ENCODE peak calls at places on chromosomes 3 and 15, in eight cellular contexts. K, C, N, W, Y, D, J and H are unnamed samples.

GRCh38 chr15:25247418-25248030 is 191.3 kb downstream of the UBE3A start:
- DNase-seq in W (peak; percentile 3), C (no peak), K (no peak), Y (no peak), J (no peak), D (no peak), N (no peak), H (no peak)

GRCh38 chr3:195260286-195260905 is 10.6 kb downstream of the XXYLT1 start:
- DNase-seq in Y (peak; percentile 43), C (peak; percentile 55), N (no peak), W (no peak), D (peak; percentile 71), K (peak; percentile 84), J (peak; percentile 41), H (no peak)

GRCh38 chr15:48940508-48940907 is 23.2 kb downstream of the SHC4 start:
- DNase-seq in W (no peak), D (no peak), C (no peak), N (peak; percentile 97), Y (peak; percentile 86), J (no peak), K (no peak), H (no peak)

GRCh38 chr15:87089551-87089950 is 1009.9 kb downstream of the AGBL1 start:
- DNase-seq in W (no peak), C (no peak), N (peak; percentile 9), J (no peak), Y (peak; percentile 62), K (no peak), D (no peak), H (no peak)

GRCh38 chr3:53196575-53197407 is 35.8 kb downstream of the PRKCD start:
- DNase-seq in D (no peak), K (peak; percentile 81), W (no peak), C (no peak), N (no peak), J (no peak), Y (peak; percentile 33), H (no peak)

GRCh38 chr15:74349241-74349766 is 18.1 kb downstream of the CYP11A1 start:
- DNase-seq in N (peak; percentile 5), C (no peak), Y (no peak), K (no peak), D (no peak), J (no peak), W (no peak), H (peak; percentile 0)

GRCh38 chr15:67115567-67115966 is 50.2 kb downstream of the SMAD3 start:
- DNase-seq in N (no peak), D (no peak), K (no peak), Y (no peak), J (no peak), C (no peak), W (no peak), H (no peak)

GRCh38 chr3:79414821-79415220 is 353.0 kb downstream of the ROBO1 start:
- DNase-seq in W (peak; percentile 45), K (no peak), J (no peak), Y (peak; percentile 16), C (no peak), N (peak; percentile 41), D (peak; percentile 25), H (no peak)

GRCh38 chr3:30502051-30502741 is 104.2 kb upstream of the TGFBR2 start:
- DNase-seq in D (no peak), W (no peak), J (no peak), C (no peak), Y (peak; percentile 33), K (no peak), N (peak; percentile 75), H (no peak)

GRCh38 chr3:39127296-39127906 is 19.9 kb downstream of the TTC21A start:
- DNase-seq in C (no peak), J (no peak), N (no peak), D (no peak), W (no peak), K (no peak), Y (no peak), H (no peak)

GRCh38 chr3:42495393-42495792 is 7.0 kb upstream of the VIPR1 start:
- DNase-seq in N (no peak), D (no peak), K (no peak), J (no peak), W (no peak), Y (no peak), C (no peak), H (no peak)

GRCh38 chr15:64574220-64574994 is 114.0 kb downstream of the ZNF609 start:
- DNase-seq in K (no peak), C (no peak), J (no peak), Y (peak; percentile 24), N (peak; percentile 83), D (no peak), W (no peak), H (no peak)

GRCh38 chr3:31008986-31009385 is 114.5 kb upstream of the GADL1 start:
- DNase-seq in N (peak; percentile 91), K (peak; percentile 6), J (no peak), C (no peak), W (no peak), D (no peak), Y (peak; percentile 82), H (no peak)

GRCh38 chr3:40476478-40477470 is at the start of gene ZNF619:
- DNase-seq in N (peak; percentile 71), Y (peak; percentile 75), J (peak; percentile 71), W (peak; percentile 77), C (peak; percentile 70), K (peak; percentile 82), D (peak; percentile 82), H (peak; percentile 84)

GRCh38 chr3:141052570-141053069 is 1.5 kb downstream of the SPSB4 start:
- DNase-seq in J (no peak), K (peak; percentile 71), C (no peak), N (no peak), D (peak; percentile 68), W (peak; percentile 44), Y (no peak), H (peak; percentile 33)

GRCh38 chr3:66415867-66416428 is 84.9 kb downstream of the LRIG1 start:
- DNase-seq in Y (no peak), J (no peak), N (no peak), C (peak; percentile 9), K (no peak), D (peak; percentile 48), W (no peak), H (no peak)

GRCh38 chr15:71052356-71052755 is 62.9 kb upstream of the THSD4 start:
- DNase-seq in Y (peak; percentile 82), N (peak; percentile 94), J (no peak), K (no peak), D (no peak), W (no peak), C (no peak), H (no peak)

GRCh38 chr15:33194704-33195261 is at the start of gene FMN1:
- DNase-seq in K (peak; percentile 98), C (peak; percentile 51), Y (no peak), W (peak; percentile 94), D (peak; percentile 95), J (peak; percentile 96), N (peak; percentile 91), H (peak; percentile 81)
- H3K4me3 ChIP-seq in K (peak within 1 kb of the TSS; percentile 69), C (peak within 1 kb of the TSS; percentile 48), Y (no peak within 1 kb of the TSS), W (peak within 1 kb of the TSS; percentile 56), D (peak within 1 kb of the TSS; percentile 62), J (peak within 1 kb of the TSS; percentile 72), N (peak within 1 kb of the TSS; percentile 55), H (peak within 1 kb of the TSS; percentile 68)

DNA sequence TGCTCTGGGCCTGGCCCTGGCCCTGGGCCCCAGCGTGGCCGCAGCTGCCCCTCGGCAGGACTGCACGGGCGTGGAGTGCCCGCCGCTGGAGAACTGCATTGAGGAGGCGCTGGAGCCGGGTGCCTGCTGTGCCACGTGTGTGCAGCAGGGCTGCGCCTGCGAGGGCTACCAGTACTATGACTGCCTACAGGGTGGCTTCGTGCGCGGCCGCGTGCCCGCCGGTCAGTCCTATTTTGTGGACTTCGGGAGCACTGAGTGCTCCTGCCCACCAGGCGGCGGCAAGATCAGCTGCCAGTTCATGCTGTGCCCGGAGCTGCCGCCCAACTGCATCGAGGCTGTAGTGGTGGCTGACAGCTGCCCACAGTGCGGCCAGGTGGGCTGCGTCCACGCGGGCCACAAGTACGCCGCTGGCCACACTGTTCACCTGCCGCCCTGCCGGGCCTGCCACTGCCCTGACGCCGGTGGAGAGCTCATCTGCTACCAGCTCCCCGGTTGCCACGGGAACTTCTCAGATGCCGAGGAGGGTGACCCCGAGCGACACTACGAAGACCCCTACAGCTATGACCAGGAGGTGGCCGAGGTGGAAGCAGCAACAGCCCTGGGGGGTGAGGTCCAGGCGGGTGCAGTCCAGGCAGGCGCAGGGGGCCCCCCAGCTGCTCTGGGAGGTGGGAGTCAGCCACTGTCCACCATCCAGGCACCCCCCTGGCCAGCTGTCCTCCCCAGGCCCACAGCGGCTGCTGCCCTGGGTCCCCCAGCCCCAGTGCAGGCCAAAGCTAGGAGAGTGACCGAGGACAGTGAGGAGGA is 21.7 kb downstream of the FBLN2 start:
- DNase-seq in J (no peak), C (no peak), W (peak; percentile 5), Y (no peak), K (no peak), N (no peak), D (no peak), H (no peak)
- TF ChIP-seq CTCF in J (no peak), C (no peak), W (peak; percentile 29), Y (peak; percentile 16), K (no peak), N (no peak), D (no peak), H (no peak)

DNA sequence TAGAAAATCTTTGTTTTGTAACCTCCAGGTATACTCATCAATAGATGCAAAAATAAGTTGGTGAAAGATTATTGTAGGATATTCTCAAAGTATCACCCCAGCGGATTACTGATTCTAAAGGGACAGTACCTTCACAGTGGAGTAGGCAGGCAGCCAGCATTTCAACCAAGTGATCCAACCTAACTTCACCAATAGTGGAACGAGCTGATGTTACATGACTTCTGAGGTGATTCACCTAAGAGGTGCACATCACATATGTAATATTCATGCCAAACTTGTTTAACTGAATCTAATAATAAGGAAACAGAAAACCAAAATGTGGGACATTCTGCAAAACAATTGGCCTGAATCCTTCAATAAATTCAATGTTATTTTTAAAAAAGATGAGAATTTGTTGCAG is 14.3 kb downstream of the MYZAP start:
- DNase-seq in N (no peak), Y (no peak), C (no peak), W (no peak), J (no peak), D (no peak), K (no peak), H (no peak)
- H3K27ac ChIP-seq in N (no peak overlapping the region), Y (no peak overlapping the region), C (no peak overlapping the region), W (no peak overlapping the region), J (no peak overlapping the region), D (peak overlapping the region; percentile 10), K (no peak overlapping the region), H (no peak overlapping the region)

GRCh38 chr3:183637106-183637486 is 1.7 kb downstream of the KLHL24 start:
- DNase-seq in Y (peak; percentile 7), W (no peak), K (no peak), N (no peak), J (no peak), D (no peak), C (no peak), H (no peak)

GRCh38 chr3:183635431-183636220 is at the start of gene KLHL24:
- DNase-seq in N (peak; percentile 88), K (peak; percentile 97), Y (peak; percentile 93), W (peak; percentile 92), J (peak; percentile 98), D (peak; percentile 97), C (peak; percentile 94), H (peak; percentile 97)

GRCh38 chr3:183636221-183637105 is 1.0 kb downstream of the KLHL24 start:
- DNase-seq in Y (peak; percentile 98), C (peak; percentile 88), W (peak; percentile 92), J (peak; percentile 96), N (peak; percentile 93), D (peak; percentile 97), K (peak; percentile 98), H (peak; percentile 98)

GRCh38 chr3:183635107-183635430 is 354 bp upstream of the KLHL24 start:
- DNase-seq in K (peak; percentile 74), N (no peak), W (no peak), J (no peak), C (no peak), D (no peak), Y (no peak), H (no peak)

GRCh38 chr3:183634707-183635106 is 716 bp upstream of the KLHL24 start:
- DNase-seq in K (no peak), W (no peak), D (no peak), J (no peak), N (peak; percentile 2), C (peak; percentile 38), Y (no peak), H (no peak)
- H3K4me3 ChIP-seq in K (peak overlapping the region; percentile 77), W (peak overlapping the region; percentile 99), D (peak overlapping the region; percentile 92), J (peak overlapping the region; percentile 77), N (peak overlapping the region; percentile 79), C (no peak overlapping the region), Y (peak overlapping the region; percentile 75), H (peak overlapping the region; percentile 100)